ENCODE peak calls at places on chromosomes 13 and 19, in five cellular contexts. L, C, R, Z and O are unnamed samples.

GRCh38 chr13:32032780-32033179 is 1.2 kb downstream of the FRY start:
- DNase-seq in R (no peak), L (no peak), Z (no peak), C (no peak), O (no peak)

GRCh38 chr13:78867655-78868054 is 208.7 kb upstream of the OBI1 start:
- DNase-seq in L (no peak), R (no peak), Z (no peak), C (no peak), O (no peak)

GRCh38 chr13:110616103-110617101 is 1.1 kb downstream of the NAXD start:
- DNase-seq in R (peak; percentile 51), C (no peak), Z (peak; percentile 86), L (no peak), O (no peak)

GRCh38 chr13:75621147-75621546 is 15.0 kb upstream of the LMO7 start:
- DNase-seq in R (no peak), L (peak; percentile 44), Z (no peak), C (no peak), O (no peak)

GRCh38 chr13:46010148-46010547 is 42.4 kb downstream of the ZC3H13 start:
- DNase-seq in Z (no peak), C (no peak), R (no peak), L (no peak), O (no peak)

GRCh38 chr19:31128291-31128690 is 220.9 kb downstream of the TSHZ3 start:
- DNase-seq in C (no peak), Z (no peak), R (no peak), L (no peak), O (no peak)

GRCh38 chr13:80348750-80349149 is 7.8 kb upstream of the SPRY2 start:
- DNase-seq in C (no peak), L (no peak), Z (no peak), R (no peak), O (no peak)

GRCh38 chr13:80454245-80454644 is 113.3 kb upstream of the SPRY2 start:
- DNase-seq in L (peak; percentile 66), C (no peak), Z (no peak), R (no peak), O (no peak)

GRCh38 chr19:934865-935422 is 9.1 kb downstream of the ARID3A start:
- DNase-seq in L (no peak), R (peak; percentile 92), C (no peak), Z (peak; percentile 93), O (peak; percentile 31)

GRCh38 chr13:69935043-69935442 is 172.6 kb upstream of the ATXN8OS start:
- DNase-seq in R (no peak), C (no peak), Z (no peak), L (no peak), O (no peak)

GRCh38 chr19:29245221-29245620 is 32.3 kb upstream of the UQCRFS1 start:
- DNase-seq in L (no peak), Z (no peak), C (no peak), R (no peak), O (no peak)

GRCh38 chr19:38163419-38164290 is 60.4 kb downstream of the DPF1 start:
- DNase-seq in C (no peak), R (no peak), Z (no peak), L (no peak), O (no peak)

GRCh38 chr19:4609878-4610511 is 29.3 kb upstream of the TNFAIP8L1 start:
- DNase-seq in R (peak; percentile 50), Z (no peak), L (no peak), C (no peak), O (no peak)

GRCh38 chr19:35717665-35718344 is at the start of gene KMT2B:
- DNase-seq in C (no peak), Z (peak; percentile 98), L (no peak), R (peak; percentile 98), O (no peak)

GRCh38 chr19:30999726-31000125 is 349.5 kb downstream of the TSHZ3 start:
- DNase-seq in R (no peak), L (peak; percentile 48), Z (no peak), C (no peak), O (no peak)

GRCh38 chr19:5338661-5339469 is 1.7 kb downstream of the PTPRS start:
- DNase-seq in Z (no peak), R (no peak), C (no peak), L (no peak), O (peak; percentile 35)

GRCh38 chr19:4571305-4571917 is 11.9 kb upstream of the SEMA6B start:
- DNase-seq in L (no peak), Z (no peak), R (no peak), C (no peak), O (no peak)

GRCh38 chr19:14118165-14119051 is 846 bp upstream of the PRKACA start:
- DNase-seq in L (no peak), C (peak; percentile 36), R (peak; percentile 92), Z (peak; percentile 89), O (no peak)

GRCh38 chr19:44774614-44775013 is 3.1 kb upstream of the CBLC start:
- DNase-seq in R (no peak), L (no peak), Z (no peak), C (no peak), O (no peak)

GRCh38 chr13:48954086-48954485 is 21.6 kb upstream of the FNDC3A start:
- DNase-seq in R (no peak), Z (no peak), L (no peak), C (no peak), O (no peak)

GRCh38 chr13:40189885-40190655 is 476.4 kb downstream of the FOXO1 start:
- DNase-seq in C (no peak), L (no peak), R (no peak), Z (no peak), O (no peak)

GRCh38 chr19:34676697-34677385 is at the start of gene SCGB2B2:
- DNase-seq in R (peak; percentile 88), Z (no peak), C (peak; percentile 67), L (peak; percentile 5), O (peak; percentile 72)

GRCh38 chr13:77509221-77509620 is 26.3 kb upstream of the SCEL start:
- DNase-seq in L (no peak), C (no peak), Z (no peak), R (no peak), O (no peak)

GRCh38 chr13:84821261-84821660 is 939.0 kb upstream of the SLITRK1 start:
- DNase-seq in R (no peak), C (no peak), L (no peak), Z (no peak), O (no peak)

GRCh38 chr19:42635233-42635539 is 40.5 kb upstream of the CEACAM8 start:
- DNase-seq in C (no peak), R (no peak), L (no peak), Z (no peak), O (no peak)

GRCh38 chr19:5985098-5985783 is 7.3 kb upstream of the RANBP3 start:
- DNase-seq in R (no peak), C (no peak), Z (no peak), L (no peak), O (no peak)

GRCh38 chr19:55206664-55207500 is 2.4 kb downstream of the PTPRH start:
- DNase-seq in L (peak; percentile 36), Z (peak; percentile 91), C (no peak), R (peak; percentile 92), O (no peak)

GRCh38 chr13:112738606-112739005 is 48.8 kb downstream of the ATP11A start:
- DNase-seq in C (no peak), L (no peak), Z (no peak), R (no peak), O (no peak)

GRCh38 chr19:29712744-29713516 is 2.1 kb downstream of the C19orf12 start:
- DNase-seq in Z (no peak), C (no peak), R (no peak), L (no peak), O (no peak)

GRCh38 chr13:21402586-21403307 is 56.4 kb downstream of the ZDHHC20 start:
- DNase-seq in Z (no peak), C (no peak), R (no peak), L (no peak), O (no peak)

GRCh38 chr13:50845211-50845610 is 1.7 kb upstream of the DLEU7 start:
- DNase-seq in Z (no peak), L (peak; percentile 11), C (no peak), R (no peak), O (no peak)

GRCh38 chr13:37495046-37495445 is 103.5 kb downstream of the POSTN start:
- DNase-seq in R (no peak), C (no peak), L (no peak), Z (no peak), O (no peak)

GRCh38 chr13:20159646-20160345 is 1.1 kb downstream of the GJA3 start:
- DNase-seq in L (no peak), R (no peak), C (no peak), Z (no peak), O (peak; percentile 11)

GRCh38 chr13:25384747-25385270 is 13.0 kb downstream of the ATP8A2 start:
- DNase-seq in Z (no peak), R (no peak), C (no peak), L (no peak), O (no peak)

GRCh38 chr13:74633734-74634133 is 499.5 kb upstream of the KLF12 start:
- DNase-seq in R (no peak), C (no peak), L (no peak), Z (no peak), O (no peak)

GRCh38 chr19:18291590-18292459 is 10.4 kb upstream of the JUND start:
- DNase-seq in L (peak; percentile 40), C (peak; percentile 66), Z (peak; percentile 95), R (peak; percentile 93), O (no peak)

GRCh38 chr13:110634558-110634957 is 19.2 kb downstream of the NAXD start:
- DNase-seq in C (no peak), Z (no peak), L (peak; percentile 65), R (no peak), O (no peak)

GRCh38 chr19:1315470-1316166 is 29.9 kb downstream of the EFNA2 start:
- DNase-seq in Z (no peak), C (no peak), L (no peak), R (peak; percentile 52), O (no peak)

GRCh38 chr13:113327766-113328391 is 30.8 kb downstream of the LAMP1 start:
- DNase-seq in C (no peak), Z (no peak), R (no peak), L (no peak), O (no peak)

GRCh38 chr19:44974809-44975347 is 19.7 kb downstream of the CLPTM1 start:
- DNase-seq in Z (no peak), R (no peak), C (no peak), L (no peak), O (no peak)